ENCODE peak calls at places on chromosome 14, in eight cellular contexts. One of them, this sample, is unnamed.

GRCh38 chr14:60649815-60650381 is 621 bp upstream of the SIX1 start:
- DNase-seq in retina: peak
- DNase-seq in NCI-H2081: no peak
- DNase-seq in NCI-H1694 treated with DMSO at 0.1 percent for 48 hours: peak
- DNase-seq in left lung: no peak
- DNase-seq in cardiac muscle cell: no peak
- DNase-seq in left colon: no peak
- DNase-seq in epithelial cell of esophagus: peak
- DNase-seq in this sample: no peak

GRCh38 chr14:23575086-23575485 is 3.5 kb downstream of the JPH4 start:
- DNase-seq in epithelial cell of esophagus: no peak
- DNase-seq in left lung: no peak
- DNase-seq in cardiac muscle cell: no peak
- DNase-seq in left colon: no peak
- DNase-seq in NCI-H2081: no peak
- DNase-seq in NCI-H1694 treated with DMSO at 0.1 percent for 48 hours: no peak
- DNase-seq in retina: no peak
- DNase-seq in this sample: peak

GRCh38 chr14:73491256-73491976 is 683 bp downstream of the RIOX1 start:
- DNase-seq in epithelial cell of esophagus: peak
- DNase-seq in left lung: peak
- DNase-seq in NCI-H1694 treated with DMSO at 0.1 percent for 48 hours: no peak
- DNase-seq in cardiac muscle cell: peak
- DNase-seq in NCI-H2081: peak
- DNase-seq in retina: peak
- DNase-seq in left colon: peak
- DNase-seq in this sample: no peak

GRCh38 chr14:67583711-67584644 is 16.1 kb downstream of the PIGH start:
- DNase-seq in NCI-H2081: peak
- DNase-seq in cardiac muscle cell: peak
- DNase-seq in NCI-H1694 treated with DMSO at 0.1 percent for 48 hours: peak
- DNase-seq in left lung: no peak
- DNase-seq in left colon: no peak
- DNase-seq in retina: peak
- DNase-seq in epithelial cell of esophagus: peak
- DNase-seq in this sample: no peak

GRCh38 chr14:106586098-106586704 is 1059.8 kb downstream of the TMEM121 start:
- DNase-seq in left lung: no peak
- DNase-seq in NCI-H2081: no peak
- DNase-seq in epithelial cell of esophagus: no peak
- DNase-seq in retina: no peak
- DNase-seq in NCI-H1694 treated with DMSO at 0.1 percent for 48 hours: no peak
- DNase-seq in cardiac muscle cell: no peak
- DNase-seq in left colon: peak
- DNase-seq in this sample: no peak

GRCh38 chr14:41137741-41138140 is 468.9 kb upstream of the LRFN5 start:
- DNase-seq in retina: no peak
- DNase-seq in cardiac muscle cell: no peak
- DNase-seq in left lung: no peak
- DNase-seq in left colon: no peak
- DNase-seq in epithelial cell of esophagus: peak
- DNase-seq in NCI-H2081: no peak
- DNase-seq in NCI-H1694 treated with DMSO at 0.1 percent for 48 hours: no peak
- DNase-seq in this sample: no peak

GRCh38 chr14:21308479-21309237 is 28.8 kb downstream of the RPGRIP1 start:
- DNase-seq in NCI-H1694 treated with DMSO at 0.1 percent for 48 hours: no peak
- DNase-seq in epithelial cell of esophagus: peak
- DNase-seq in NCI-H2081: peak
- DNase-seq in retina: peak
- DNase-seq in left colon: peak
- DNase-seq in left lung: no peak
- DNase-seq in cardiac muscle cell: peak
- DNase-seq in this sample: peak

GRCh38 chr14:66306101-66306500 is 180.1 kb upstream of the CCDC196 start:
- DNase-seq in NCI-H2081: no peak
- DNase-seq in epithelial cell of esophagus: no peak
- DNase-seq in retina: no peak
- DNase-seq in NCI-H1694 treated with DMSO at 0.1 percent for 48 hours: no peak
- DNase-seq in cardiac muscle cell: no peak
- DNase-seq in left lung: no peak
- DNase-seq in left colon: no peak
- DNase-seq in this sample: no peak

GRCh38 chr14:61608245-61609142 is 86.8 kb upstream of the HIF1A start:
- DNase-seq in cardiac muscle cell: no peak
- DNase-seq in NCI-H2081: peak
- DNase-seq in NCI-H1694 treated with DMSO at 0.1 percent for 48 hours: peak
- DNase-seq in retina: peak
- DNase-seq in left lung: no peak
- DNase-seq in left colon: no peak
- DNase-seq in epithelial cell of esophagus: no peak
- DNase-seq in this sample: no peak

GRCh38 chr14:24084439-24084838 is 9.7 kb upstream of the PCK2 start:
- DNase-seq in left lung: peak
- DNase-seq in epithelial cell of esophagus: no peak
- DNase-seq in NCI-H2081: no peak
- DNase-seq in left colon: no peak
- DNase-seq in NCI-H1694 treated with DMSO at 0.1 percent for 48 hours: no peak
- DNase-seq in retina: no peak
- DNase-seq in cardiac muscle cell: no peak
- DNase-seq in this sample: no peak

GRCh38 chr14:93688794-93689193 is 99.5 kb downstream of the PRIMA1 start:
- DNase-seq in NCI-H1694 treated with DMSO at 0.1 percent for 48 hours: no peak
- DNase-seq in NCI-H2081: no peak
- DNase-seq in cardiac muscle cell: no peak
- DNase-seq in retina: no peak
- DNase-seq in epithelial cell of esophagus: no peak
- DNase-seq in left lung: no peak
- DNase-seq in left colon: no peak
- DNase-seq in this sample: no peak

GRCh38 chr14:64196668-64197411 is 97.3 kb downstream of the ESR2 start:
- DNase-seq in NCI-H1694 treated with DMSO at 0.1 percent for 48 hours: peak
- DNase-seq in retina: peak
- DNase-seq in NCI-H2081: peak
- DNase-seq in left colon: no peak
- DNase-seq in cardiac muscle cell: peak
- DNase-seq in left lung: peak
- DNase-seq in epithelial cell of esophagus: no peak
- DNase-seq in this sample: no peak

GRCh38 chr14:23602181-23603095 is 23.8 kb upstream of the JPH4 start:
- DNase-seq in NCI-H2081: no peak
- DNase-seq in left lung: no peak
- DNase-seq in retina: no peak
- DNase-seq in epithelial cell of esophagus: no peak
- DNase-seq in cardiac muscle cell: no peak
- DNase-seq in left colon: no peak
- DNase-seq in NCI-H1694 treated with DMSO at 0.1 percent for 48 hours: no peak
- DNase-seq in this sample: no peak

GRCh38 chr14:51490205-51490604 is 161.5 kb upstream of the FRMD6 start:
- DNase-seq in left colon: no peak
- DNase-seq in NCI-H1694 treated with DMSO at 0.1 percent for 48 hours: no peak
- DNase-seq in NCI-H2081: no peak
- DNase-seq in epithelial cell of esophagus: peak
- DNase-seq in left lung: no peak
- DNase-seq in cardiac muscle cell: no peak
- DNase-seq in retina: no peak
- DNase-seq in this sample: no peak

GRCh38 chr14:73472182-73473114 is 14.1 kb upstream of the NUMB start:
- DNase-seq in left colon: no peak
- DNase-seq in NCI-H1694 treated with DMSO at 0.1 percent for 48 hours: peak
- DNase-seq in retina: peak
- DNase-seq in NCI-H2081: peak
- DNase-seq in left lung: no peak
- DNase-seq in cardiac muscle cell: peak
- DNase-seq in epithelial cell of esophagus: peak
- DNase-seq in this sample: no peak

GRCh38 chr14:31678421-31679249 is 117.4 kb downstream of the NUBPL start:
- DNase-seq in retina: no peak
- DNase-seq in epithelial cell of esophagus: no peak
- DNase-seq in NCI-H2081: no peak
- DNase-seq in left lung: no peak
- DNase-seq in left colon: no peak
- DNase-seq in NCI-H1694 treated with DMSO at 0.1 percent for 48 hours: no peak
- DNase-seq in cardiac muscle cell: no peak
- DNase-seq in this sample: no peak

GRCh38 chr14:51157012-51157411 is 62.1 kb upstream of the TRIM9 start:
- DNase-seq in NCI-H1694 treated with DMSO at 0.1 percent for 48 hours: peak
- DNase-seq in left colon: no peak
- DNase-seq in left lung: no peak
- DNase-seq in cardiac muscle cell: peak
- DNase-seq in epithelial cell of esophagus: peak
- DNase-seq in retina: no peak
- DNase-seq in NCI-H2081: peak
- DNase-seq in this sample: no peak

GRCh38 chr14:74368441-74368840 is 20.2 kb downstream of the VRTN start:
- DNase-seq in NCI-H1694 treated with DMSO at 0.1 percent for 48 hours: no peak
- DNase-seq in left colon: no peak
- DNase-seq in epithelial cell of esophagus: no peak
- DNase-seq in cardiac muscle cell: no peak
- DNase-seq in NCI-H2081: no peak
- DNase-seq in left lung: no peak
- DNase-seq in retina: no peak
- DNase-seq in this sample: peak

GRCh38 chr14:55799523-55800095 is 219.6 kb downstream of the KTN1 start:
- DNase-seq in NCI-H1694 treated with DMSO at 0.1 percent for 48 hours: no peak
- DNase-seq in retina: no peak
- DNase-seq in cardiac muscle cell: no peak
- DNase-seq in left colon: no peak
- DNase-seq in left lung: no peak
- DNase-seq in NCI-H2081: no peak
- DNase-seq in epithelial cell of esophagus: no peak
- DNase-seq in this sample: no peak

GRCh38 chr14:95409472-95410307 is 90.0 kb upstream of the CLMN start:
- DNase-seq in retina: peak
- DNase-seq in left colon: no peak
- DNase-seq in epithelial cell of esophagus: no peak
- DNase-seq in NCI-H2081: no peak
- DNase-seq in cardiac muscle cell: no peak
- DNase-seq in left lung: no peak
- DNase-seq in NCI-H1694 treated with DMSO at 0.1 percent for 48 hours: no peak
- DNase-seq in this sample: no peak

GRCh38 chr14:75283884-75284563 is 5.4 kb downstream of the FOS start:
- DNase-seq in NCI-H1694 treated with DMSO at 0.1 percent for 48 hours: no peak
- DNase-seq in epithelial cell of esophagus: peak
- DNase-seq in cardiac muscle cell: no peak
- DNase-seq in NCI-H2081: no peak
- DNase-seq in left colon: peak
- DNase-seq in retina: no peak
- DNase-seq in left lung: no peak
- DNase-seq in this sample: peak

GRCh38 chr14:68891851-68892660 is 87.0 kb downstream of the ACTN1 start:
- DNase-seq in retina: no peak
- DNase-seq in cardiac muscle cell: no peak
- DNase-seq in left lung: peak
- DNase-seq in left colon: no peak
- DNase-seq in NCI-H2081: no peak
- DNase-seq in epithelial cell of esophagus: peak
- DNase-seq in NCI-H1694 treated with DMSO at 0.1 percent for 48 hours: no peak
- DNase-seq in this sample: peak

GRCh38 chr14:23577710-23578392 is 739 bp downstream of the JPH4 start:
- DNase-seq in NCI-H1694 treated with DMSO at 0.1 percent for 48 hours: no peak
- DNase-seq in cardiac muscle cell: no peak
- DNase-seq in left lung: peak
- DNase-seq in NCI-H2081: no peak
- DNase-seq in left colon: no peak
- DNase-seq in retina: no peak
- DNase-seq in epithelial cell of esophagus: no peak
- DNase-seq in this sample: peak

This sample was measured in suprapubic skin.